ENCODE peak calls at places on chromosomes 16 and 17, in six cellular contexts. K is nephron progenitor cell, N is lower leg skin, B is NB4, J is omental fat pad, F is colonic mucosa. E is an unnamed sample.

GRCh38 chr16:2483160-2483559 is 8.2 kb downstream of the TBC1D24 start:
- DNase-seq in K (no peak), N (no peak), B (no peak), J (no peak), F (no peak), E (no peak)

GRCh38 chr17:56099649-56100048 is 53.6 kb upstream of the ANKFN1 start:
- DNase-seq in K (no peak), N (no peak), B (no peak), J (no peak), F (no peak), E (no peak)

GRCh38 chr16:68764866-68765265 is 27.8 kb downstream of the CDH1 start:
- DNase-seq in K (no peak), N (no peak), B (no peak), J (no peak), F (no peak), E (no peak)

GRCh38 chr17:40371261-40371929 is 6.9 kb upstream of the GJD3 start:
- DNase-seq in K (no peak), N (peak), B (peak), J (no peak), F (no peak), E (no peak)

GRCh38 chr16:88782454-88783390 is 2.3 kb downstream of the PIEZO1 start:
- DNase-seq in K (peak), N (no peak), B (peak), J (no peak), F (no peak), E (no peak)

GRCh38 chr16:3908951-3909437 is 28.5 kb upstream of the CREBBP start:
- DNase-seq in K (no peak), N (peak), B (peak), J (no peak), F (no peak), E (no peak)

GRCh38 chr17:78977992-78978973 is 1.4 kb downstream of the LGALS3BP start:
- DNase-seq in K (no peak), N (no peak), B (no peak), J (no peak), F (no peak), E (no peak)

GRCh38 chr17:20206068-20206467 is 196.9 kb downstream of the SPECC1 start:
- DNase-seq in K (no peak), N (no peak), B (peak), J (no peak), F (no peak), E (no peak)

GRCh38 chr16:83992624-83993023 is 24.6 kb downstream of the NECAB2 start:
- DNase-seq in K (no peak), N (no peak), B (no peak), J (no peak), F (no peak), E (no peak)

GRCh38 chr16:16041196-16041892 is 91.9 kb downstream of the ABCC1 start:
- DNase-seq in K (no peak), N (no peak), B (no peak), J (no peak), F (no peak), E (no peak)

GRCh38 chr17:68777856-68778694 is 176.9 kb upstream of the FAM20A start:
- DNase-seq in K (no peak), N (no peak), B (no peak), J (no peak), F (peak), E (no peak)

GRCh38 chr16:361872-362701 is 8.3 kb downstream of the MRPL28 start:
- DNase-seq in K (peak), N (no peak), B (peak), J (no peak), F (peak), E (no peak)

GRCh38 chr16:12318661-12319463 is 342.3 kb downstream of the SNX29 start:
- DNase-seq in K (no peak), N (no peak), B (no peak), J (no peak), F (no peak), E (no peak)

GRCh38 chr16:35516551-35516950 is 2057.1 kb downstream of the TP53TG3F start:
- DNase-seq in K (no peak), N (no peak), B (no peak), J (no peak), F (no peak), E (no peak)

GRCh38 chr17:56933151-56933745 is 19.4 kb upstream of the TRIM25 start:
- DNase-seq in K (no peak), N (no peak), B (no peak), J (no peak), F (no peak), E (no peak)

GRCh38 chr16:16083421-16084156 is 134.2 kb downstream of the ABCC1 start:
- DNase-seq in K (no peak), N (no peak), B (peak), J (no peak), F (no peak), E (no peak)

GRCh38 chr16:82990155-82990554 is 363.4 kb downstream of the CDH13 start:
- DNase-seq in K (no peak), N (no peak), B (no peak), J (no peak), F (no peak), E (no peak)

GRCh38 chr16:64390102-64390501 is 731.8 kb downstream of the CDH11 start:
- DNase-seq in K (no peak), N (no peak), B (no peak), J (no peak), F (no peak), E (no peak)

GRCh38 chr16:73047536-73048291 is at the start of gene ZFHX3:
- DNase-seq in K (peak), N (peak), B (peak), J (no peak), F (peak), E (peak)

GRCh38 chr16:25135239-25135878 is 23.8 kb downstream of the LCMT1 start:
- DNase-seq in K (no peak), N (no peak), B (no peak), J (no peak), F (peak), E (no peak)
- TF ChIP-seq CTCF in K (no peak), N (no peak), B (no peak), J (no peak), F (peak), E (no peak)

GRCh38 chr16:31455601-31456314 is 3.5 kb upstream of the ARMC5 start:
- DNase-seq in K (no peak), N (no peak), B (peak), J (no peak), F (no peak), E (no peak)
- TF ChIP-seq CTCF in K (no peak), N (no peak), B (peak), J (no peak), F (no peak), E (no peak)

GRCh38 chr16:14322186-14322585 is 251.1 kb downstream of the MRTFB start:
- DNase-seq in K (no peak), N (no peak), B (no peak), J (no peak), F (no peak), E (no peak)

GRCh38 chr16:14324581-14324980 is 253.5 kb downstream of the MRTFB start:
- DNase-seq in K (no peak), N (no peak), B (no peak), J (no peak), F (no peak), E (no peak)

GRCh38 chr16:14329727-14330363 is 258.7 kb downstream of the MRTFB start:
- DNase-seq in K (no peak), N (no peak), B (no peak), J (no peak), F (no peak), E (no peak)

GRCh38 chr16:14325502-14325901 is 254.4 kb downstream of the MRTFB start:
- DNase-seq in K (no peak), N (no peak), B (no peak), J (no peak), F (no peak), E (no peak)

GRCh38 chr16:14325921-14326401 is 254.8 kb downstream of the MRTFB start:
- DNase-seq in K (no peak), N (no peak), B (peak), J (no peak), F (no peak), E (no peak)
- TF ChIP-seq CTCF in K (no peak), N (no peak), B (no peak), J (no peak), F (no peak), E (no peak)

GRCh38 chr17:39261286-39261685 is 35.5 kb upstream of the STAC2 start:
- DNase-seq in K (peak), N (no peak), B (peak), J (no peak), F (no peak), E (no peak)
- TF ChIP-seq CTCF in K (no peak), N (no peak), B (peak), J (no peak), F (no peak), E (no peak)